ENCODE peak calls at places on chromosomes 6 and 20, in seven cellular contexts. S is body of pancreas, U is ovary, Y is lower leg skin, G is fibroblast of lung, Z is fibroblast of the aortic adventitia, I is lower lobe of right lung. N is an unnamed sample.

GRCh38 chr6:131205891-131206290 is 70.6 kb downstream of the AKAP7 start:
- DNase-seq in S (no peak), U (no peak), Y (no peak), G (no peak), Z (no peak), I (no peak), N (no peak)

GRCh38 chr20:51326241-51326819 is 216.2 kb downstream of the NFATC2 start:
- DNase-seq in S (peak; percentile 62), U (no peak), Y (no peak), G (peak; percentile 45), Z (peak; percentile 61), I (peak; percentile 61), N (no peak)

GRCh38 chr20:41168281-41169183 is 31.2 kb downstream of the PLCG1 start:
- DNase-seq in S (no peak), U (no peak), Y (peak; percentile 76), G (no peak), Z (no peak), I (peak; percentile 21), N (no peak)

GRCh38 chr6:10558575-10558974 is 37.4 kb downstream of the GCNT2 start:
- DNase-seq in S (no peak), U (no peak), Y (peak; percentile 76), G (no peak), Z (no peak), I (no peak), N (no peak)

GRCh38 chr6:107361568-107362270 is 97.6 kb downstream of the PDSS2 start:
- DNase-seq in S (no peak), U (no peak), Y (no peak), G (peak; percentile 90), Z (peak; percentile 51), I (no peak), N (peak; percentile 33)

GRCh38 chr6:160973856-160974255 is 17.7 kb upstream of the MAP3K4 start:
- DNase-seq in S (no peak), U (no peak), Y (no peak), G (peak; percentile 47), Z (peak; percentile 47), I (no peak), N (no peak)

GRCh38 chr6:6751615-6752014 is 163.1 kb downstream of the LY86 start:
- DNase-seq in S (no peak), U (no peak), Y (peak; percentile 90), G (no peak), Z (no peak), I (peak; percentile 87), N (no peak)

GRCh38 chr6:106133040-106133439 is 46.9 kb downstream of the PRDM1 start:
- DNase-seq in S (no peak), U (no peak), Y (peak; percentile 54), G (no peak), Z (no peak), I (no peak), N (no peak)

GRCh38 chr6:38824243-38824894 is 109.3 kb downstream of the DNAH8 start:
- DNase-seq in S (no peak), U (no peak), Y (no peak), G (no peak), Z (no peak), I (no peak), N (no peak)

GRCh38 chr6:168196385-168196860 is 117.4 kb upstream of the FRMD1 start:
- DNase-seq in S (peak; percentile 63), U (no peak), Y (peak; percentile 67), G (no peak), Z (no peak), I (peak; percentile 67), N (no peak)

GRCh38 chr20:4602297-4602631 is 119.4 kb upstream of the PRND start:
- DNase-seq in S (no peak), U (no peak), Y (no peak), G (peak; percentile 25), Z (no peak), I (no peak), N (no peak)

GRCh38 chr20:57612916-57613315 is 7.3 kb downstream of the ZBP1 start:
- DNase-seq in S (peak; percentile 6), U (peak; percentile 3), Y (peak; percentile 67), G (no peak), Z (no peak), I (peak; percentile 20), N (no peak)

GRCh38 chr6:53312355-53312754 is 36.4 kb downstream of the ELOVL5 start:
- DNase-seq in S (no peak), U (no peak), Y (no peak), G (no peak), Z (no peak), I (no peak), N (no peak)

DNA sequence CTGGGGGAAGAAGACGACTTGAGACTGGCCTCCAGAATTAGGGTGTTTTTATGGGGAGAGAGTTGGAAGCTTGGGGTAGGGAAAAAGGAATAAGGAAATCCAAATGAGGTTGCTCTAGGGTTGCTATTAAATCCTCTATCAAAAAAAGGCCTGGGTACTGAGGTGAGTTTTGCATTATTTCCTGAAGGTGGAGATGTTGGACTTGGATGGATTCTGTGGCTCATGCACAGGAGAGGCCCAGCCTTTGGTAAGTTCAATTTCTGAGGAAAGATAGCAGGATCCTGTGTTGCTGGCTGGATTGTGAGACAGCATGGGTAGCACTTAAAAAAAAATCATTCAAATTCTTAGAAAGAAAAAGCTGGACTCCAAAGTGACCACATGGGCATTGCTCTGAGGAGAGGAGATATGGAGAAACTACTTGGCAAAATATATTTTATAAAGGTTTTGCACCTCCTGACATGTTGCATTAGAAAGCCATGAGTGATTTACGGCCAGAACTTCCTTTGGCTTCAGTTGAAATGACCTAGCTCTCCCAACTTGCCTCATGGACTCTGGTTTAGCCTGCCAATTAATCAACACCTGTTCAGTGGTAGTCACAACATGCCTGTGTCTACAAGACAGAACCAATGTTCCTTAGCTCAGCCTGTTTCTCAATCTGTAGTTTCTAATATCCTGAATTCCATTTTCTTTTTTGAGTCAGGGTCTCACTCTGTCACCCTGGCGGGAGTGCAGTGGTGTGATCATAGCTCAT is 152.1 kb upstream of the RALGAPA2 start:
- DNase-seq in S (no peak), U (no peak), Y (no peak), G (no peak), Z (peak; percentile 3), I (no peak), N (no peak)
- TF ChIP-seq CTCF in S (no peak), U (no peak), Y (no peak), G (no peak), Z (peak; percentile 5), I (no peak), N (peak; percentile 64)

GRCh38 chr6:14656676-14657075 is 539.1 kb downstream of the CD83 start:
- DNase-seq in S (no peak), U (no peak), Y (no peak), G (no peak), Z (no peak), I (no peak), N (no peak)
- H3K4me3 ChIP-seq in S (no peak overlapping the region), U (no peak overlapping the region), Y (no peak overlapping the region), G (no peak overlapping the region), Z (no peak overlapping the region), I (no peak overlapping the region), N (no peak overlapping the region)

GRCh38 chr6:119350202-119351004 is 842 bp upstream of the MAN1A1 start:
- DNase-seq in S (no peak), U (no peak), Y (no peak), G (peak; percentile 73), Z (peak; percentile 85), I (no peak), N (peak; percentile 38)
- TF ChIP-seq CTCF in S (no peak), U (no peak), Y (no peak), G (no peak), Z (no peak), I (no peak), N (no peak)

GRCh38 chr6:42781546-42781810 is 374 bp upstream of the BICRAL start:
- DNase-seq in S (no peak), U (no peak), Y (no peak), G (peak; percentile 38), Z (peak; percentile 42), I (no peak), N (no peak)
- H3K4me3 ChIP-seq in S (no peak overlapping the region), U (peak overlapping the region; percentile 67), Y (no peak overlapping the region), G (peak overlapping the region; percentile 72), Z (peak overlapping the region; percentile 81), I (peak overlapping the region; percentile 73), N (peak overlapping the region; percentile 81)

GRCh38 chr20:19211661-19212523 is 550 bp upstream of the SLC24A3 start:
- DNase-seq in S (no peak), U (peak; percentile 73), Y (no peak), G (peak; percentile 2), Z (no peak), I (peak; percentile 71), N (no peak)

GRCh38 chr20:19212524-19213502 is at the start of gene SLC24A3:
- DNase-seq in S (peak; percentile 36), U (peak; percentile 83), Y (peak; percentile 93), G (peak; percentile 9), Z (no peak), I (peak; percentile 90), N (no peak)

GRCh38 chr20:19211252-19211651 is 1.2 kb upstream of the SLC24A3 start:
- DNase-seq in S (no peak), U (peak; percentile 44), Y (no peak), G (no peak), Z (no peak), I (no peak), N (no peak)

GRCh38 chr20:19207541-19207940 is 4.9 kb upstream of the SLC24A3 start:
- DNase-seq in S (no peak), U (no peak), Y (no peak), G (no peak), Z (no peak), I (no peak), N (no peak)

GRCh38 chr20:19210426-19211155 is 1.9 kb upstream of the SLC24A3 start:
- DNase-seq in S (no peak), U (no peak), Y (no peak), G (no peak), Z (peak; percentile 16), I (no peak), N (no peak)
- TF ChIP-seq CTCF in S (no peak), U (no peak), Y (no peak), G (no peak), Z (no peak), I (no peak), N (no peak)

DNA sequence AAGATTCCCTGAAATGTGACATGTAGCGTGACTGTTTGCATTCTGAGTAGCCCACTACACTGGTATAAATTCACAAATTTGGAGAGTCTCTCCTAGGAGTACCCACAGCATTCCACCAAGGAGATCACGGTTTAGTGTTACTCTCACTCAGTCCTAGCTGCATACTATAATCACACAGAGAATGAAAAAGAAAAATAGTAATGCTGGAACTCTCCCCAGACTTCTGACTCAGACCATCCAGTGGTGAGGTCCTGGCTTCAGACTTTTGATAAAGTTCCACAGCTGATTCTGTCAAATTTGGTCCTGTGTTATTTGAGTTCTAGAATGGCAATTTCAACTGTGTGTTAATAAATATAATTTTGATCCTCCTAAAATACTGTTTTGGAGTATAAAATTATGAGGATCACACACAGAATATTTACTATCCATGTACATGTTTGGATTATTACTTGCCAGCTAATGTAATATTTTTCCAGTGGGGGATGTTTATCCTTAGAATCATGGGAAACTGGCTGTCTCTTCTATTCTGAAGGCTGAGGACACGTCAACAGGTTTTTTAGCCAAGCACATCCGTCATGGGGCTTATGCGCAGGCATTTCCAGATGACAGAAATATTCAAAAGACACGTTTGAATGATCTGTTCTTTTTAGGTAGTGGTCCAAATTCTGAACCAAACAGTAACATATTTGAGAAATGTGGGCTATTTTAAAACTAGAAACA is 5.1 kb upstream of the KIAA0408 start:
- DNase-seq in S (no peak), U (no peak), Y (no peak), G (peak; percentile 89), Z (peak; percentile 90), I (no peak), N (no peak)
- H3K4me3 ChIP-seq in S (no peak overlapping the region), U (no peak overlapping the region), Y (no peak overlapping the region), G (no peak overlapping the region), Z (no peak overlapping the region), I (no peak overlapping the region), N (no peak overlapping the region)

N was measured in epithelial cell of proximal tubule.